ENCODE peak calls at places on chromosomes 12 and 14, in eight cellular contexts. R, L, Z, G, H, C, S and O are unnamed samples.

GRCh38 chr14:32472512-32473472 is 143.7 kb downstream of the AKAP6 start:
- DNase-seq in R (peak), L (no peak), Z (peak), G (peak), H (peak), C (peak), S (peak), O (no peak)

GRCh38 chr14:22798528-22798927 is 16.7 kb downstream of the SLC7A7 start:
- DNase-seq in R (no peak), L (no peak), Z (no peak), G (no peak), H (peak), C (no peak), S (no peak), O (no peak)

GRCh38 chr14:101328412-101329149 is 232.7 kb upstream of the DIO3 start:
- DNase-seq in R (no peak), L (no peak), Z (no peak), G (no peak), H (no peak), C (no peak), S (no peak), O (no peak)

GRCh38 chr12:26158078-26158764 is 33.4 kb upstream of the BHLHE41 start:
- DNase-seq in R (no peak), L (no peak), Z (no peak), G (no peak), H (no peak), C (no peak), S (no peak), O (no peak)

GRCh38 chr14:66624319-66624937 is 116.5 kb downstream of the GPHN start:
- DNase-seq in R (peak), L (peak), Z (peak), G (peak), H (peak), C (peak), S (no peak), O (no peak)

GRCh38 chr14:54728700-54729527 is 162.0 kb downstream of the SAMD4A start:
- DNase-seq in R (no peak), L (no peak), Z (no peak), G (no peak), H (no peak), C (no peak), S (no peak), O (no peak)

GRCh38 chr14:94126419-94126677 is 3.1 kb downstream of the IFI27L2 start:
- DNase-seq in R (no peak), L (no peak), Z (no peak), G (no peak), H (no peak), C (no peak), S (no peak), O (no peak)

GRCh38 chr12:62291888-62292760 is 31.9 kb downstream of the USP15 start:
- DNase-seq in R (no peak), L (no peak), Z (no peak), G (no peak), H (peak), C (peak), S (peak), O (no peak)

GRCh38 chr12:121223283-121223946 is 13.5 kb downstream of the P2RX4 start:
- DNase-seq in R (peak), L (no peak), Z (no peak), G (no peak), H (peak), C (no peak), S (no peak), O (no peak)

GRCh38 chr12:124804011-124804621 is 59.5 kb downstream of the SCARB1 start:
- DNase-seq in R (no peak), L (no peak), Z (peak), G (no peak), H (peak), C (peak), S (no peak), O (no peak)

GRCh38 chr12:112602150-112602549 is 183.4 kb downstream of the PTPN11 start:
- DNase-seq in R (no peak), L (no peak), Z (no peak), G (no peak), H (no peak), C (no peak), S (no peak), O (no peak)

GRCh38 chr12:57477710-57478681 is 1.7 kb downstream of the ARHGAP9 start:
- DNase-seq in R (no peak), L (peak), Z (peak), G (no peak), H (peak), C (no peak), S (no peak), O (no peak)

GRCh38 chr12:76449572-76449971 is 101.4 kb upstream of the BBS10 start:
- DNase-seq in R (no peak), L (no peak), Z (no peak), G (no peak), H (peak), C (no peak), S (peak), O (no peak)

GRCh38 chr12:6603095-6603567 is 4.0 kb downstream of the CHD4 start:
- DNase-seq in R (no peak), L (no peak), Z (peak), G (no peak), H (peak), C (no peak), S (no peak), O (no peak)

GRCh38 chr12:6169107-6169440 is 31.1 kb upstream of the CD9 start:
- DNase-seq in R (no peak), L (no peak), Z (no peak), G (no peak), H (no peak), C (no peak), S (no peak), O (no peak)

GRCh38 chr12:51307655-51308593 is 16.1 kb downstream of the BIN2 start:
- DNase-seq in R (no peak), L (no peak), Z (no peak), G (no peak), H (peak), C (peak), S (peak), O (no peak)

GRCh38 chr12:3275171-3276041 is 198.2 kb downstream of the TSPAN9 start:
- DNase-seq in R (peak), L (peak), Z (peak), G (peak), H (peak), C (peak), S (peak), O (peak)

GRCh38 chr12:84554199-84554723 is 358.3 kb downstream of the SLC6A15 start:
- DNase-seq in R (no peak), L (no peak), Z (no peak), G (no peak), H (no peak), C (no peak), S (no peak), O (no peak)

GRCh38 chr12:49867580-49868341 is 24.9 kb upstream of the BCDIN3D start:
- DNase-seq in R (no peak), L (no peak), Z (no peak), G (no peak), H (peak), C (no peak), S (no peak), O (no peak)

GRCh38 chr12:67669217-67669924 is 20.8 kb downstream of the DYRK2 start:
- DNase-seq in R (no peak), L (no peak), Z (no peak), G (no peak), H (no peak), C (no peak), S (no peak), O (no peak)

GRCh38 chr12:64824500-64825142 is at the start of gene TBC1D30:
- DNase-seq in R (no peak), L (peak), Z (peak), G (peak), H (peak), C (peak), S (no peak), O (peak)

GRCh38 chr12:72346331-72346944 is 74.3 kb downstream of the TRHDE start:
- DNase-seq in R (peak), L (peak), Z (peak), G (peak), H (peak), C (peak), S (peak), O (peak)

GRCh38 chr14:104891664-104892500 is 26.8 kb downstream of the CEP170B start:
- DNase-seq in R (no peak), L (no peak), Z (peak), G (no peak), H (no peak), C (no peak), S (no peak), O (no peak)

GRCh38 chr14:81613341-81614045 is 79.8 kb upstream of the SEL1L start:
- DNase-seq in R (no peak), L (no peak), Z (no peak), G (no peak), H (no peak), C (no peak), S (no peak), O (no peak)

GRCh38 chr12:3203713-3204112 is 126.5 kb downstream of the TSPAN9 start:
- DNase-seq in R (no peak), L (no peak), Z (no peak), G (no peak), H (no peak), C (no peak), S (no peak), O (no peak)

GRCh38 chr14:54173782-54174181 is 217.2 kb upstream of the BMP4 start:
- DNase-seq in R (no peak), L (no peak), Z (no peak), G (no peak), H (no peak), C (no peak), S (no peak), O (no peak)

GRCh38 chr14:55122441-55122986 is 6.5 kb upstream of the LGALS3 start:
- DNase-seq in R (no peak), L (no peak), Z (no peak), G (no peak), H (peak), C (no peak), S (no peak), O (no peak)

GRCh38 chr12:2076196-2076570 is 23.4 kb downstream of the CACNA1C start:
- DNase-seq in R (no peak), L (no peak), Z (no peak), G (no peak), H (peak), C (no peak), S (no peak), O (no peak)

GRCh38 chr14:75310295-75311059 is 31.8 kb downstream of the FOS start:
- DNase-seq in R (peak), L (no peak), Z (peak), G (peak), H (peak), C (no peak), S (no peak), O (peak)